ENCODE peak calls at places on chromosomes 11 and 22, in six cellular contexts. Q, S, J, K, F and Y are unnamed samples.

GRCh38 chr11:72522186-72522585 is 87.9 kb upstream of the CLPB start:
- DNase-seq in J (no peak), K (no peak), S (no peak), Q (no peak), F (no peak), Y (no peak)

GRCh38 chr11:131904756-131905155 is 534.3 kb downstream of the NTM start:
- DNase-seq in J (no peak), Q (no peak), F (no peak), S (peak), K (no peak), Y (no peak)

GRCh38 chr11:20363500-20364411 is at the start of gene HTATIP2:
- DNase-seq in K (no peak), J (peak), Q (peak), S (no peak), F (peak), Y (peak)

GRCh38 chr11:5369793-5370192 is 13.8 kb upstream of the OR51M1 start:
- DNase-seq in Q (no peak), K (peak), J (no peak), S (no peak), F (no peak), Y (no peak)

GRCh38 chr11:96396637-96397036 is 6.8 kb downstream of the JRKL start:
- DNase-seq in J (no peak), Q (no peak), S (no peak), F (no peak), K (no peak), Y (no peak)

GRCh38 chr11:108973402-108974119 is 308.7 kb downstream of the DDX10 start:
- DNase-seq in S (no peak), K (peak), J (no peak), F (no peak), Q (no peak), Y (no peak)

GRCh38 chr11:21933095-21933494 is 259.8 kb upstream of the ANO5 start:
- DNase-seq in K (no peak), F (no peak), Q (no peak), J (no peak), S (no peak), Y (peak)

GRCh38 chr11:61928606-61929005 is 11.2 kb upstream of the RAB3IL1 start:
- DNase-seq in Q (no peak), J (no peak), F (no peak), K (no peak), S (no peak), Y (no peak)

GRCh38 chr22:39241632-39242388 is 3.0 kb downstream of the PDGFB start:
- DNase-seq in F (no peak), K (no peak), Q (peak), J (no peak), S (no peak), Y (no peak)

GRCh38 chr11:61496602-61497400 is 11.7 kb upstream of the LRRC10B start:
- DNase-seq in K (no peak), J (no peak), Q (no peak), S (no peak), F (no peak), Y (no peak)

GRCh38 chr11:128904303-128904871 is 13.2 kb downstream of the KCNJ5 start:
- DNase-seq in J (no peak), F (no peak), Q (no peak), S (no peak), K (no peak), Y (no peak)

GRCh38 chr11:110529043-110529442 is 99.3 kb downstream of the FDX1 start:
- DNase-seq in J (no peak), Q (no peak), F (no peak), K (no peak), S (no peak), Y (no peak)